ENCODE peak calls at places on chromosomes 4 and X, in five cellular contexts. One of them, this sample, is unnamed.

GRCh38 chrX:127011629-127012028 is 192.1 kb downstream of the PRR32 start:
- DNase-seq in GM23248: no peak
- DNase-seq in mesenchymal stem cell: no peak
- DNase-seq in A549: no peak
- DNase-seq in astrocyte: no peak
- DNase-seq in this sample: no peak

GRCh38 chr4:30716158-30716557 is 4.0 kb upstream of the PCDH7 start:
- DNase-seq in GM23248: peak
- DNase-seq in mesenchymal stem cell: peak
- DNase-seq in A549: peak
- DNase-seq in astrocyte: no peak
- DNase-seq in this sample: no peak

GRCh38 chrX:117743469-117744251 is 372.9 kb downstream of the KLHL13 start:
- DNase-seq in GM23248: peak
- DNase-seq in mesenchymal stem cell: no peak
- DNase-seq in astrocyte: no peak
- DNase-seq in A549: peak
- DNase-seq in this sample: peak

GRCh38 chrX:129423191-129423590 is 100.1 kb downstream of the SMARCA1 start:
- DNase-seq in mesenchymal stem cell: no peak
- DNase-seq in A549: no peak
- DNase-seq in GM23248: no peak
- DNase-seq in astrocyte: no peak
- DNase-seq in this sample: no peak

GRCh38 chr4:146949559-146949958 is 3.9 kb upstream of the TTC29 start:
- DNase-seq in astrocyte: no peak
- DNase-seq in A549: no peak
- DNase-seq in mesenchymal stem cell: no peak
- DNase-seq in GM23248: no peak
- DNase-seq in this sample: no peak

GRCh38 chrX:46561931-46562721 is 11.4 kb upstream of the CHST7 start:
- DNase-seq in GM23248: no peak
- DNase-seq in mesenchymal stem cell: no peak
- DNase-seq in A549: no peak
- DNase-seq in astrocyte: no peak
- DNase-seq in this sample: peak

GRCh38 chr4:155353923-155354540 is 22.7 kb downstream of the MAP9 start:
- DNase-seq in astrocyte: peak
- DNase-seq in mesenchymal stem cell: peak
- DNase-seq in A549: peak
- DNase-seq in GM23248: peak
- DNase-seq in this sample: peak

GRCh38 chrX:134388161-134389109 is 71.5 kb upstream of the HPRT1 start:
- DNase-seq in astrocyte: no peak
- DNase-seq in A549: no peak
- DNase-seq in mesenchymal stem cell: no peak
- DNase-seq in GM23248: no peak
- DNase-seq in this sample: peak

GRCh38 chr4:105765690-105766407 is 57.3 kb downstream of the GSTCD start:
- DNase-seq in astrocyte: peak
- DNase-seq in GM23248: peak
- DNase-seq in mesenchymal stem cell: peak
- DNase-seq in A549: peak
- DNase-seq in this sample: no peak

GRCh38 chr4:58807843-58808605 is 1697.8 kb upstream of the IGFBP7 start:
- DNase-seq in GM23248: no peak
- DNase-seq in astrocyte: no peak
- DNase-seq in A549: peak
- DNase-seq in mesenchymal stem cell: peak
- DNase-seq in this sample: no peak

GRCh38 chrX:1178580-1179057 is 33.8 kb downstream of the CRLF2 start:
- DNase-seq in mesenchymal stem cell: peak
- DNase-seq in A549: peak
- DNase-seq in astrocyte: no peak
- DNase-seq in GM23248: peak
- DNase-seq in this sample: no peak

GRCh38 chr4:84631573-84631972 is 48.6 kb downstream of the CDS1 start:
- DNase-seq in mesenchymal stem cell: no peak
- DNase-seq in A549: no peak
- DNase-seq in GM23248: peak
- DNase-seq in astrocyte: peak
- DNase-seq in this sample: no peak

GRCh38 chr4:24010573-24010972 is 120.7 kb upstream of the PPARGC1A start:
- DNase-seq in mesenchymal stem cell: no peak
- DNase-seq in astrocyte: no peak
- DNase-seq in A549: no peak
- DNase-seq in GM23248: no peak
- DNase-seq in this sample: no peak
- H3K4me2 ChIP-seq in mesenchymal stem cell: no peak
- H3K4me2 ChIP-seq in astrocyte: no peak
- H3K4me2 ChIP-seq in A549: no peak
- H3K4me2 ChIP-seq in GM23248: no peak
- H3K4me2 ChIP-seq in this sample: no peak

DNA sequence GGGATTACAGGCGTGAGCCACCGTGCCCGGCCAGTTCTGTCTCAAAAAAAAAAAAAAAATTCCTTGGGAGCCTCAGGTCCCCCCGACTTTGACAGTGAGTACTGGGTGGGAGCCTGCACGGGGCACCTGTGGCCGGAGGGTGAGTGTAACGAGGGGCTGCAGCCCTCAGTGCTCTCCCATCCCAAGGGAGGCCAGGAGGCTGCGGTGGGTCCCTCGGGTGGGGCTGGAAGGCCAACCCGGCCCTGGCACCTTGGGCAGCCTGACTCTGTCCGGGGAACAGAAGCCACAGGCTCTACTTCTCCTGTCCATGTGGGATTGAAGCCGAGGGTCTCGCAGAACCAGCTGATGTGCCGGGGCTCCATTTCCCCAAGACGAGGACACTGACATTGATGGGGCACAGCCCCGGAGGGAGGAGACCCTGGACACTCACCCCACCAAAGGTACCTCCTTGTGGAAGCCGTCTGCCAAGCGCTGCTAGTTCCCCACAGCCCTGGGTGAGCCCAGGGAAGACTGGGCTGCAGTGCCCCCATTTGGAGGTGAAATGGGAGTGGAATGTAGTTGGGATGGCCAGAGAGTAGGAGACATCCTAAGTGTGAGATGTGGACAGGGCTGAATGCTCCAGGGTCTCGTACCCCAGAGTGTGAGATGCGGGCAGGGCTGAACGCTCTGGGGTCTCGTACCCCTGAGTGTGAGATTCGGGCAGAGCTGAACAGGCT is 2.3 kb upstream of the SLC26A1 start:
- DNase-seq in A549: no peak
- DNase-seq in mesenchymal stem cell: no peak
- DNase-seq in astrocyte: no peak
- DNase-seq in GM23248: no peak
- DNase-seq in this sample: no peak
- H3K4me2 ChIP-seq in A549: no peak
- H3K4me2 ChIP-seq in mesenchymal stem cell: no peak
- H3K4me2 ChIP-seq in astrocyte: no peak
- H3K4me2 ChIP-seq in GM23248: no peak
- H3K4me2 ChIP-seq in this sample: no peak

GRCh38 chr4:6338175-6338950 is 68.7 kb downstream of the WFS1 start:
- DNase-seq in GM23248: no peak
- DNase-seq in mesenchymal stem cell: no peak
- DNase-seq in A549: no peak
- DNase-seq in astrocyte: no peak
- DNase-seq in this sample: peak

GRCh38 chr4:6341696-6342095 is 72.0 kb downstream of the WFS1 start:
- DNase-seq in astrocyte: no peak
- DNase-seq in mesenchymal stem cell: no peak
- DNase-seq in GM23248: no peak
- DNase-seq in A549: no peak
- DNase-seq in this sample: no peak

GRCh38 chr4:6339818-6340445 is 70.3 kb downstream of the WFS1 start:
- DNase-seq in A549: no peak
- DNase-seq in mesenchymal stem cell: no peak
- DNase-seq in GM23248: no peak
- DNase-seq in astrocyte: no peak
- DNase-seq in this sample: no peak

GRCh38 chr4:6338951-6339817 is 69.5 kb downstream of the WFS1 start:
- DNase-seq in A549: no peak
- DNase-seq in GM23248: no peak
- DNase-seq in mesenchymal stem cell: no peak
- DNase-seq in astrocyte: no peak
- DNase-seq in this sample: no peak

DNA sequence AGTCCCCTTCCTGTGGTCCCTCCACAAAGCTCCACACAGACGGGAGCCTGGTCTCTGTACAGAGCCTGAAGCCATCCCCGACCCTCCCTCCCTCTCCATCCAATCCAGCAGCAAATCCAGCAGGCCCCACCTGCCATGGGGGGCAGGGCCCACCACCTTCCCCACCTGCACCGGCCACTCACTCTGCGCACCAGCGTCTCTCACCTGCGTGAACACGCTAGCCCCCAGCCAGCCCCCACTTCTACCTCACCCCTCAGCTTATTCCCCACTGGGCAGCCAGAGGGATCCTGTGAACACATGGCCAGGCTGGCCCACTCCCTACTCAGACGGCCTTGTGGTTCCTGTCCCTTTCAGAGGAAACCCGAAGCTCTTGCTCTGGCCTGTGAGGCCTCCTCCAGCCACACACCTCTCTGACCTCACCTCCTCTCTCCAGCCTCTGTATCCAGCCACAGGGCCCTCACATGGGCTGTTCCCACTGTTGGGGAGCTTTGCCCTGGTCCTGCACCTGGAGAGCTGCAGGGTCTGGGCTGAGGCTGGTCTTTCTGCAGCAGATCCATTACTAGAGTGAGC is 70.9 kb downstream of the WFS1 start:
- DNase-seq in GM23248: no peak
- DNase-seq in astrocyte: no peak
- DNase-seq in mesenchymal stem cell: no peak
- DNase-seq in A549: no peak
- DNase-seq in this sample: no peak
- H3K4me2 ChIP-seq in GM23248: no peak
- H3K4me2 ChIP-seq in astrocyte: no peak
- H3K4me2 ChIP-seq in mesenchymal stem cell: no peak
- H3K4me2 ChIP-seq in A549: no peak
- H3K4me2 ChIP-seq in this sample: no peak

GRCh38 chr4:26171953-26172352 is 148.9 kb upstream of the RBPJ start:
- DNase-seq in astrocyte: peak
- DNase-seq in GM23248: no peak
- DNase-seq in mesenchymal stem cell: peak
- DNase-seq in A549: no peak
- DNase-seq in this sample: no peak
- H3K4me2 ChIP-seq in astrocyte: peak
- H3K4me2 ChIP-seq in GM23248: no peak
- H3K4me2 ChIP-seq in mesenchymal stem cell: peak
- H3K4me2 ChIP-seq in A549: no peak
- H3K4me2 ChIP-seq in this sample: no peak

GRCh38 chrX:102712216-102712966 is at the start of gene GPRASP2:
- DNase-seq in mesenchymal stem cell: peak
- DNase-seq in astrocyte: peak
- DNase-seq in A549: peak
- DNase-seq in GM23248: peak
- DNase-seq in this sample: no peak
- H3K4me2 ChIP-seq in mesenchymal stem cell: peak
- H3K4me2 ChIP-seq in astrocyte: peak
- H3K4me2 ChIP-seq in A549: peak
- H3K4me2 ChIP-seq in GM23248: peak
- H3K4me2 ChIP-seq in this sample: no peak

DNA sequence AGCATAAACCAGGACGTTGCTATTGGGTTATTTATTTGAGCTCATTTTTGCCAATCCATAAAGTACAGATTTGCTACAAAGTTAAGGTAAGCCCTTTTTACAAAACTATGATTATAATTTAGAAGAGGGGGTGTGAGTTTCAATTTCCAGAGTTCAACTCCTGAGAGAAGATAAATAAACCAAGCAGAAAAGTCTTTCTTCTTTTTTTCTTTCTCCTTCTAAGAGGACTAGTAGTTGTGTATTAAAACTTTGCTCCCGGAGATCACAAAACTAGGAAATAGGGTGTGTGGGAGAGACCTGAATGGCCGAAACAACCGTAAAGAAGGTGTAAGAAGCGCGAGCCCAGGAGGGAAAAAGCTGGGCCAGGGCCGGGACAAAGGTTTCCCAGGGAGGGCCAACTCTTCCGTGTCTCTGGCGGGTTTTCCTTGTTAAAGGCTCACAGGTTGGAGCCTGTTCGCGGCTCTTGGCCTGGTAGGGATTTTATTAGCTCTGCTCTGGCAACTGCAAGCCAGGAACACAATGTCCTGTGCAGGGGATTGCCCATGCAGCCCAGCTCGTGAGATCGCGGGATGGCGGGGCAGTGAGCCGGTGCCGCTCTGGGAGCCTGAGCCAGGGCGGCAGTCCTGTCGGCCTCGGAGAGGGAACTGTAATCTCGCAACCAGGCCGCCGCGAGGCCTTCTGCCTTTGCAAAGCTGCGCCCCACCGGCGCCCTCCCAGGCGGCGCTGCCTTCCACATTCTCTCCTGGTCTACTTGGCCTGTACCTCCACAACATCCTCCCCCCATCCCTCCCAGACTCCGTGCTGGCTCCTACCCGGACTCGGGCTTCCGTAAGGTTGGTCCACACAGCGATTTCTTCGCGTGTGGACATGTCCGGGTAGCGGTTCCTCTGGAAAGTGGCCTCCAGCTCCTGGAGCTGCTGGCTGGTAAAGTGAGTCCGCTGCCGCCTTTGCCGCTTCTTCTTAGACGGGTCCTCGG is 2.2 kb downstream of the PITX2 start:
- DNase-seq in mesenchymal stem cell: peak
- DNase-seq in astrocyte: peak
- DNase-seq in GM23248: no peak
- DNase-seq in A549: no peak
- DNase-seq in this sample: peak
- H3K4me2 ChIP-seq in mesenchymal stem cell: peak
- H3K4me2 ChIP-seq in astrocyte: peak
- H3K4me2 ChIP-seq in GM23248: no peak
- H3K4me2 ChIP-seq in A549: no peak
- H3K4me2 ChIP-seq in this sample: peak

GRCh38 chr4:78800965-78801364 is 24.8 kb downstream of the BMP2K start:
- DNase-seq in astrocyte: no peak
- DNase-seq in GM23248: no peak
- DNase-seq in mesenchymal stem cell: no peak
- DNase-seq in A549: no peak
- DNase-seq in this sample: no peak
- H3K4me2 ChIP-seq in astrocyte: no peak
- H3K4me2 ChIP-seq in GM23248: no peak
- H3K4me2 ChIP-seq in mesenchymal stem cell: no peak
- H3K4me2 ChIP-seq in A549: no peak
- H3K4me2 ChIP-seq in this sample: no peak

GRCh38 chr4:143882892-143883291 is 22.5 kb downstream of the GYPE start:
- DNase-seq in A549: no peak
- DNase-seq in GM23248: peak
- DNase-seq in mesenchymal stem cell: no peak
- DNase-seq in astrocyte: no peak
- DNase-seq in this sample: no peak
- H3K4me2 ChIP-seq in A549: no peak
- H3K4me2 ChIP-seq in GM23248: no peak
- H3K4me2 ChIP-seq in mesenchymal stem cell: no peak
- H3K4me2 ChIP-seq in astrocyte: no peak
- H3K4me2 ChIP-seq in this sample: no peak